ENCODE peak calls at places on chromosomes 1 and 21, in eight cellular contexts. K, Z, N, E, S, H, J and U are unnamed samples.

GRCh38 chr1:8116892-8117262 is 90.8 kb upstream of the ERRFI1 start:
- DNase-seq in E (no peak), Z (no peak), H (no peak), J (no peak), K (no peak), S (no peak), N (no peak), U (no peak)

GRCh38 chr1:34406377-34406776 is 229.7 kb downstream of the C1orf94 start:
- DNase-seq in H (no peak), N (no peak), K (no peak), E (no peak), J (no peak), Z (peak; percentile 8), S (no peak), U (no peak)

GRCh38 chr1:112557385-112557784 is 48.6 kb downstream of the WNT2B start:
- DNase-seq in H (no peak), E (no peak), S (no peak), K (no peak), J (no peak), Z (no peak), N (no peak), U (no peak)

GRCh38 chr21:43320526-43320925 is 106.4 kb downstream of the SIK1 start:
- DNase-seq in Z (no peak), K (no peak), H (no peak), S (no peak), E (no peak), N (no peak), J (no peak), U (no peak)

GRCh38 chr1:244751271-244751895 is 84.1 kb upstream of the COX20 start:
- DNase-seq in H (no peak), K (peak; percentile 30), J (peak; percentile 30), Z (peak; percentile 74), E (no peak), S (no peak), N (no peak), U (no peak)

GRCh38 chr1:220431840-220432239 is 96.1 kb upstream of the MARK1 start:
- DNase-seq in N (no peak), H (no peak), E (no peak), S (no peak), J (no peak), Z (peak; percentile 51), K (no peak), U (no peak)

GRCh38 chr1:170583186-170583585 is 51.2 kb downstream of the GORAB start:
- DNase-seq in K (no peak), H (peak; percentile 21), Z (no peak), J (no peak), E (no peak), N (no peak), S (no peak), U (no peak)

GRCh38 chr21:46130721-46131720 is 24.4 kb downstream of the FTCD start:
- DNase-seq in E (no peak), H (no peak), J (no peak), S (no peak), Z (no peak), K (no peak), N (no peak), U (no peak)

GRCh38 chr1:244865028-244865371 is 657 bp upstream of the HNRNPU start:
- DNase-seq in J (peak; percentile 49), Z (no peak), K (peak; percentile 35), N (no peak), H (peak; percentile 34), E (peak; percentile 11), S (no peak), U (no peak)

GRCh38 chr1:232574867-232575523 is 54.9 kb downstream of the SIPA1L2 start:
- DNase-seq in S (no peak), Z (no peak), H (no peak), J (no peak), K (no peak), E (peak; percentile 62), N (no peak), U (no peak)

GRCh38 chr1:112007169-112007568 is 17.7 kb upstream of the KCND3 start:
- DNase-seq in K (no peak), E (no peak), S (no peak), N (no peak), J (no peak), Z (no peak), H (no peak), U (no peak)

GRCh38 chr1:220742520-220742919 is 5.6 kb upstream of the MTARC2 start:
- DNase-seq in K (no peak), H (no peak), J (no peak), S (no peak), Z (no peak), E (no peak), N (no peak), U (no peak)